ENCODE peak calls at places on chromosome 18, in seven cellular contexts. P is NCI-H1092 treated with DMSO at 0.1 percent for 48 hours; R is transverse colon; Y is EL; Q is fibroblast of the conjunctiva; H is dorsolateral prefrontal cortex; V is activated CD8-positive, alpha-beta memory T cell treated with anti-CD3 and anti-CD28 coated beads for 1 hour. W is an unnamed sample.

GRCh38 chr18:44651453-44651852 is 29.2 kb upstream of the SETBP1 start:
- DNase-seq in R (no peak), P (no peak), Q (peak; percentile 62), V (no peak), H (no peak), Y (peak; percentile 88), W (peak; percentile 64)

GRCh38 chr18:60684843-60685513 is 312.4 kb upstream of the MC4R start:
- DNase-seq in Y (peak; percentile 10), R (no peak), P (peak; percentile 71), Q (peak; percentile 32), V (no peak), H (no peak), W (no peak)

GRCh38 chr18:13137939-13138821 is 80.4 kb upstream of the LDLRAD4 start:
- DNase-seq in P (no peak), H (no peak), Y (peak; percentile 17), R (peak; percentile 89), Q (no peak), V (no peak), W (no peak)

GRCh38 chr18:58578321-58578720 is 50.6 kb downstream of the ALPK2 start:
- DNase-seq in Q (no peak), R (no peak), P (no peak), H (no peak), Y (peak; percentile 30), V (no peak), W (no peak)

GRCh38 chr18:45127395-45127794 is 446.7 kb downstream of the SETBP1 start:
- DNase-seq in Y (no peak), R (no peak), Q (no peak), H (no peak), V (no peak), P (no peak), W (no peak)

GRCh38 chr18:3411854-3412268 is 38.1 kb upstream of the TGIF1 start:
- DNase-seq in Q (no peak), V (no peak), P (no peak), H (no peak), R (peak; percentile 49), Y (peak; percentile 16), W (no peak)

GRCh38 chr18:11976882-11977281 is 4.4 kb upstream of the IMPA2 start:
- DNase-seq in P (no peak), Q (peak; percentile 32), R (no peak), V (no peak), Y (peak; percentile 36), H (no peak), W (no peak)

GRCh38 chr18:6854811-6855210 is 125.3 kb downstream of the ARHGAP28 start:
- DNase-seq in R (no peak), Y (no peak), V (no peak), Q (no peak), H (no peak), P (no peak), W (no peak)

GRCh38 chr18:57583297-57583835 is 3.1 kb downstream of the FECH start:
- DNase-seq in Y (no peak), H (no peak), R (no peak), V (no peak), P (no peak), Q (no peak), W (no peak)

GRCh38 chr18:9188359-9189231 is 52.0 kb downstream of the ANKRD12 start:
- DNase-seq in R (no peak), Y (no peak), V (no peak), P (no peak), Q (no peak), H (no peak), W (peak; percentile 5)

GRCh38 chr18:35673682-35674081 is 92.1 kb downstream of the GALNT1 start:
- DNase-seq in Y (no peak), R (no peak), P (no peak), V (no peak), H (no peak), Q (no peak), W (no peak)

GRCh38 chr18:48771641-48772380 is 179.0 kb downstream of the SMAD7 start:
- DNase-seq in Q (no peak), H (no peak), V (no peak), Y (no peak), P (no peak), R (no peak), W (peak; percentile 37)

GRCh38 chr18:34921811-34922385 is 119.3 kb upstream of the MAPRE2 start:
- DNase-seq in Y (no peak), H (no peak), R (no peak), V (no peak), P (no peak), Q (no peak), W (no peak)

GRCh38 chr18:70221156-70221910 is 15.8 kb upstream of the RTTN start:
- DNase-seq in H (no peak), R (no peak), Y (no peak), V (no peak), P (peak; percentile 75), Q (no peak), W (peak; percentile 66)

GRCh38 chr18:27964811-27965210 is 212.1 kb downstream of the CDH2 start:
- DNase-seq in Y (peak; percentile 62), P (no peak), Q (no peak), V (no peak), H (no peak), R (no peak), W (no peak)

GRCh38 chr18:13726972-13727331 is 479 bp downstream of the RNMT start:
- DNase-seq in H (peak; percentile 39), Y (peak; percentile 59), V (peak; percentile 2), Q (no peak), R (peak; percentile 47), P (peak; percentile 18), W (peak; percentile 55)

GRCh38 chr18:3794537-3795348 is 344.8 kb downstream of the TGIF1 start:
- DNase-seq in H (no peak), Y (peak; percentile 99), Q (peak; percentile 78), P (no peak), V (no peak), R (no peak), W (no peak)

GRCh38 chr18:40437517-40437916 is 1517.5 kb upstream of the PIK3C3 start:
- DNase-seq in P (no peak), V (no peak), H (no peak), Q (no peak), Y (no peak), R (no peak), W (peak; percentile 23)

GRCh38 chr18:36399055-36399454 is 101.5 kb downstream of the FHOD3 start:
- DNase-seq in R (no peak), H (no peak), V (no peak), Q (no peak), Y (no peak), P (no peak), W (no peak)

GRCh38 chr18:13548106-13548819 is 178.1 kb downstream of the FAM210A start:
- DNase-seq in V (no peak), H (no peak), Y (no peak), P (no peak), R (no peak), Q (no peak), W (no peak)

GRCh38 chr18:60962629-60963028 is 370.6 kb upstream of the CDH20 start:
- DNase-seq in H (no peak), Q (no peak), Y (no peak), V (no peak), R (no peak), P (peak; percentile 57), W (no peak)

GRCh38 chr18:8744038-8744437 is 38.7 kb downstream of the MTCL1 start:
- DNase-seq in H (no peak), R (no peak), P (no peak), Q (no peak), Y (no peak), V (no peak), W (no peak)

GRCh38 chr18:48418409-48419267 is 9.5 kb upstream of the ZBTB7C start:
- DNase-seq in V (no peak), P (no peak), Q (no peak), R (no peak), Y (no peak), H (no peak), W (no peak)

W was measured in retinal pigment epithelial cell.